ENCODE peak calls at places on chromosomes 4 and X, in ten cellular contexts. N, Z, U, K, G, D, R, O, C and A are unnamed samples.

GRCh38 chrX:125203737-125204578 is 115.7 kb upstream of the TEX13C start:
- DNase-seq in N (no peak), Z (no peak), U (peak; percentile 0), K (peak; percentile 76), G (no peak), D (peak; percentile 32), R (no peak), O (no peak), C (peak; percentile 27), A (peak; percentile 65)

GRCh38 chrX:130738638-130739195 is 164.3 kb downstream of the ENOX2 start:
- DNase-seq in N (no peak), Z (no peak), U (no peak), K (no peak), G (no peak), D (no peak), R (no peak), O (no peak), C (no peak), A (no peak)

GRCh38 chr4:57351716-57352115 is 241.5 kb upstream of the IGFBP7 start:
- DNase-seq in N (no peak), Z (no peak), U (peak; percentile 9), K (no peak), G (peak; percentile 39), D (no peak), R (no peak), O (no peak), C (no peak), A (no peak)

GRCh38 chrX:46758956-46759644 is at the start of gene SLC9A7:
- DNase-seq in N (peak; percentile 81), Z (peak; percentile 63), U (peak; percentile 63), K (peak; percentile 81), G (no peak), D (peak; percentile 84), R (peak; percentile 76), O (no peak), C (peak; percentile 80), A (peak; percentile 84)

GRCh38 chr4:177265729-177266128 is 43.9 kb upstream of the NEIL3 start:
- DNase-seq in N (no peak), Z (no peak), U (no peak), K (no peak), G (no peak), D (peak; percentile 2), R (no peak), O (no peak), C (no peak), A (no peak)

GRCh38 chr4:80014531-80014930 is 58.5 kb downstream of the ANTXR2 start:
- DNase-seq in N (no peak), Z (no peak), U (no peak), K (no peak), G (no peak), D (no peak), R (no peak), O (no peak), C (no peak), A (no peak)

GRCh38 chr4:129350800-129351199 is 254.8 kb downstream of the C4orf33 start:
- DNase-seq in N (no peak), Z (peak; percentile 17), U (no peak), K (no peak), G (no peak), D (no peak), R (no peak), O (no peak), C (no peak), A (no peak)

GRCh38 chr4:51858605-51859211 is 15.8 kb downstream of the DCUN1D4 start:
- DNase-seq in N (no peak), Z (no peak), U (peak; percentile 68), K (no peak), G (no peak), D (no peak), R (no peak), O (no peak), C (no peak), A (no peak)

GRCh38 chr4:184286346-184286745 is 68.7 kb upstream of the ENPP6 start:
- DNase-seq in N (no peak), Z (no peak), U (peak; percentile 53), K (no peak), G (no peak), D (no peak), R (no peak), O (no peak), C (no peak), A (no peak)

GRCh38 chr4:177351611-177352010 is 41.9 kb downstream of the NEIL3 start:
- DNase-seq in N (no peak), Z (no peak), U (no peak), K (no peak), G (no peak), D (no peak), R (no peak), O (no peak), C (no peak), A (no peak)

GRCh38 chr4:120228086-120228485 is 161.4 kb upstream of the MAD2L1 start:
- DNase-seq in N (no peak), Z (no peak), U (peak; percentile 3), K (no peak), G (no peak), D (no peak), R (no peak), O (no peak), C (no peak), A (no peak)

GRCh38 chrX:15245896-15246295 is 24.0 kb downstream of the ASB9 start:
- DNase-seq in N (no peak), Z (no peak), U (no peak), K (no peak), G (no peak), D (no peak), R (no peak), O (no peak), C (no peak), A (no peak)

GRCh38 chrX:38275615-38276014 is 51.7 kb downstream of the RPGR start:
- DNase-seq in N (no peak), Z (no peak), U (peak; percentile 87), K (no peak), G (peak; percentile 49), D (peak; percentile 76), R (no peak), O (no peak), C (no peak), A (no peak)

GRCh38 chrX:139049455-139049854 is 337.9 kb upstream of the FGF13 start:
- DNase-seq in N (no peak), Z (no peak), U (peak; percentile 47), K (no peak), G (no peak), D (no peak), R (no peak), O (no peak), C (no peak), A (no peak)

GRCh38 chr4:84879651-84880200 is 86.8 kb downstream of the WDFY3 start:
- DNase-seq in N (no peak), Z (no peak), U (peak; percentile 57), K (no peak), G (no peak), D (no peak), R (no peak), O (no peak), C (no peak), A (no peak)

GRCh38 chr4:7419961-7420660 is 14.6 kb downstream of the PSAPL1 start:
- DNase-seq in N (no peak), Z (no peak), U (no peak), K (no peak), G (no peak), D (no peak), R (peak; percentile 2), O (no peak), C (no peak), A (peak; percentile 27)

GRCh38 chr4:168028568-168028967 is 63.8 kb upstream of the ANXA10 start:
- DNase-seq in N (no peak), Z (no peak), U (no peak), K (no peak), G (no peak), D (peak; percentile 37), R (no peak), O (no peak), C (peak; percentile 5), A (no peak)

GRCh38 chr4:141449927-141450326 is 186.5 kb upstream of the IL15 start:
- DNase-seq in N (no peak), Z (no peak), U (no peak), K (no peak), G (no peak), D (no peak), R (no peak), O (no peak), C (no peak), A (no peak)

GRCh38 chr4:141448490-141448889 is 187.9 kb upstream of the IL15 start:
- DNase-seq in N (no peak), Z (no peak), U (no peak), K (no peak), G (no peak), D (no peak), R (no peak), O (no peak), C (no peak), A (no peak)

GRCh38 chr4:141447761-141448160 is 188.6 kb upstream of the IL15 start:
- DNase-seq in N (no peak), Z (no peak), U (no peak), K (no peak), G (no peak), D (no peak), R (no peak), O (no peak), C (no peak), A (no peak)
- TF ChIP-seq CTCF in N (no peak), Z (no peak), U (no peak), K (no peak), G (no peak), D (no peak), R (no peak), O (no peak), C (no peak), A (no peak)

DNA sequence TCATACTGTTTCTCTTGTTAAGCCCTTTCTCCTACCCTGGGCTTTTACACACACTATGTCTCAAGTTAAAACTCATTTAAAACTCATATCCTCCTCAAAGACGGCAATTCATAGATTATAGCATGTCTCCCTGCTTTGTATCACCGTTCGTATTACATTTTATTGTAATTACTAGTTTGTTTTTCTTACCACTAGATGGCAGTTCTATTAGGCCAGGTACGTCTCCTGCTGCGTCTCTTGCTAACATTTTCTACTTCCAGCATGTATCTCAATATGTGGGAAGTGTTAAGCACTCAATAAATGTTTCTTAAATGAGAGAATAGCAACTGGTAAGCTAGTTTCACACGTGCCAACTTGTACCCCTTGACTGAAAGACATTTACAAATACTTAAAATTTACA is 450.3 kb upstream of the PCDH7 start:
- DNase-seq in N (no peak), Z (no peak), U (no peak), K (no peak), G (no peak), D (peak; percentile 2), R (no peak), O (no peak), C (no peak), A (no peak)
- TF ChIP-seq CTCF in N (no peak), Z (peak; percentile 18), U (no peak), K (peak; percentile 16), G (peak; percentile 9), D (peak; percentile 14), R (no peak), O (no peak), C (peak; percentile 51), A (no peak)

GRCh38 chr4:31674313-31674947 is 954.3 kb downstream of the PCDH7 start:
- DNase-seq in N (no peak), Z (no peak), U (no peak), K (peak; percentile 5), G (no peak), D (no peak), R (no peak), O (no peak), C (peak; percentile 26), A (no peak)
- TF ChIP-seq CTCF in N (no peak), Z (no peak), U (no peak), K (peak; percentile 45), G (peak; percentile 52), D (no peak), R (no peak), O (no peak), C (peak; percentile 57), A (peak; percentile 55)

GRCh38 chr4:175891863-175892262 is 79.8 kb upstream of the GPM6A start:
- DNase-seq in N (no peak), Z (no peak), U (peak; percentile 8), K (no peak), G (peak; percentile 5), D (peak; percentile 25), R (no peak), O (no peak), C (peak; percentile 1), A (no peak)
- TF ChIP-seq CTCF in N (no peak), Z (peak; percentile 13), U (peak; percentile 18), K (peak; percentile 39), G (no peak), D (peak; percentile 38), R (no peak), O (no peak), C (peak; percentile 58), A (no peak)